ENCODE peak calls at places on chromosomes 11 and 22, in seven cellular contexts. One of them, this sample, is unnamed.

GRCh38 chr11:90556026-90556425 is 333.2 kb upstream of the CHORDC1 start:
- DNase-seq in M059J: no peak
- DNase-seq in HTR-8/SVneo: no peak
- DNase-seq in NCI-H510A treated with DMSO at 0.1 percent for 48 hours: no peak
- DNase-seq in HS-5: no peak
- DNase-seq in D341Med: no peak
- DNase-seq in stimulated activated CD8-positive, alpha-beta memory T cell treated with anti-CD3 and anti-CD28 coated beads, Interleukin-15, amount 100 ng/mL, for 4 hours: no peak
- DNase-seq in this sample: no peak

GRCh38 chr11:112795142-112795815 is 165.9 kb upstream of the NCAM1 start:
- DNase-seq in M059J: peak
- DNase-seq in HTR-8/SVneo: no peak
- DNase-seq in NCI-H510A treated with DMSO at 0.1 percent for 48 hours: peak
- DNase-seq in HS-5: no peak
- DNase-seq in D341Med: peak
- DNase-seq in stimulated activated CD8-positive, alpha-beta memory T cell treated with anti-CD3 and anti-CD28 coated beads, Interleukin-15, amount 100 ng/mL, for 4 hours: no peak
- DNase-seq in this sample: peak

GRCh38 chr11:122322369-122322768 is 206.4 kb upstream of the BLID start:
- DNase-seq in M059J: no peak
- DNase-seq in HTR-8/SVneo: no peak
- DNase-seq in NCI-H510A treated with DMSO at 0.1 percent for 48 hours: no peak
- DNase-seq in HS-5: no peak
- DNase-seq in D341Med: no peak
- DNase-seq in stimulated activated CD8-positive, alpha-beta memory T cell treated with anti-CD3 and anti-CD28 coated beads, Interleukin-15, amount 100 ng/mL, for 4 hours: no peak
- DNase-seq in this sample: no peak

GRCh38 chr11:5603326-5603725 is 6.9 kb downstream of the TRIM6 start:
- DNase-seq in M059J: peak
- DNase-seq in HTR-8/SVneo: no peak
- DNase-seq in NCI-H510A treated with DMSO at 0.1 percent for 48 hours: no peak
- DNase-seq in HS-5: no peak
- DNase-seq in D341Med: no peak
- DNase-seq in stimulated activated CD8-positive, alpha-beta memory T cell treated with anti-CD3 and anti-CD28 coated beads, Interleukin-15, amount 100 ng/mL, for 4 hours: no peak
- DNase-seq in this sample: no peak

GRCh38 chr11:119728651-119729580 is at the start of gene NECTIN1:
- DNase-seq in M059J: peak
- DNase-seq in HTR-8/SVneo: peak
- DNase-seq in NCI-H510A treated with DMSO at 0.1 percent for 48 hours: peak
- DNase-seq in HS-5: peak
- DNase-seq in D341Med: peak
- DNase-seq in stimulated activated CD8-positive, alpha-beta memory T cell treated with anti-CD3 and anti-CD28 coated beads, Interleukin-15, amount 100 ng/mL, for 4 hours: peak
- DNase-seq in this sample: peak

GRCh38 chr11:13857828-13858227 is 104.7 kb upstream of the SPON1 start:
- DNase-seq in M059J: no peak
- DNase-seq in HTR-8/SVneo: no peak
- DNase-seq in NCI-H510A treated with DMSO at 0.1 percent for 48 hours: no peak
- DNase-seq in HS-5: no peak
- DNase-seq in D341Med: no peak
- DNase-seq in stimulated activated CD8-positive, alpha-beta memory T cell treated with anti-CD3 and anti-CD28 coated beads, Interleukin-15, amount 100 ng/mL, for 4 hours: no peak
- DNase-seq in this sample: no peak

GRCh38 chr11:111949519-111950426 is 12.6 kb downstream of the DIXDC1 start:
- DNase-seq in M059J: no peak
- DNase-seq in HTR-8/SVneo: no peak
- DNase-seq in NCI-H510A treated with DMSO at 0.1 percent for 48 hours: no peak
- DNase-seq in HS-5: no peak
- DNase-seq in D341Med: no peak
- DNase-seq in stimulated activated CD8-positive, alpha-beta memory T cell treated with anti-CD3 and anti-CD28 coated beads, Interleukin-15, amount 100 ng/mL, for 4 hours: no peak
- DNase-seq in this sample: no peak

GRCh38 chr11:19076744-19077589 is 16.4 kb upstream of the MRGPRX2 start:
- DNase-seq in M059J: peak
- DNase-seq in HTR-8/SVneo: peak
- DNase-seq in NCI-H510A treated with DMSO at 0.1 percent for 48 hours: peak
- DNase-seq in HS-5: no peak
- DNase-seq in D341Med: peak
- DNase-seq in stimulated activated CD8-positive, alpha-beta memory T cell treated with anti-CD3 and anti-CD28 coated beads, Interleukin-15, amount 100 ng/mL, for 4 hours: no peak
- DNase-seq in this sample: peak

GRCh38 chr22:33126881-33127280 is 68.7 kb upstream of the SYN3 start:
- DNase-seq in M059J: peak
- DNase-seq in HTR-8/SVneo: no peak
- DNase-seq in NCI-H510A treated with DMSO at 0.1 percent for 48 hours: peak
- DNase-seq in HS-5: no peak
- DNase-seq in D341Med: peak
- DNase-seq in stimulated activated CD8-positive, alpha-beta memory T cell treated with anti-CD3 and anti-CD28 coated beads, Interleukin-15, amount 100 ng/mL, for 4 hours: no peak
- DNase-seq in this sample: peak

GRCh38 chr11:30535818-30536217 is 50.3 kb downstream of the MPPED2 start:
- DNase-seq in M059J: no peak
- DNase-seq in HTR-8/SVneo: no peak
- DNase-seq in NCI-H510A treated with DMSO at 0.1 percent for 48 hours: no peak
- DNase-seq in HS-5: no peak
- DNase-seq in D341Med: no peak
- DNase-seq in stimulated activated CD8-positive, alpha-beta memory T cell treated with anti-CD3 and anti-CD28 coated beads, Interleukin-15, amount 100 ng/mL, for 4 hours: no peak
- DNase-seq in this sample: peak

GRCh38 chr11:12496181-12497025 is 119.0 kb downstream of the PARVA start:
- DNase-seq in M059J: peak
- DNase-seq in HTR-8/SVneo: no peak
- DNase-seq in NCI-H510A treated with DMSO at 0.1 percent for 48 hours: no peak
- DNase-seq in HS-5: no peak
- DNase-seq in D341Med: no peak
- DNase-seq in stimulated activated CD8-positive, alpha-beta memory T cell treated with anti-CD3 and anti-CD28 coated beads, Interleukin-15, amount 100 ng/mL, for 4 hours: no peak
- DNase-seq in this sample: no peak

GRCh38 chr22:29570456-29570855 is 10.5 kb downstream of the NIPSNAP1 start:
- DNase-seq in M059J: no peak
- DNase-seq in HTR-8/SVneo: no peak
- DNase-seq in NCI-H510A treated with DMSO at 0.1 percent for 48 hours: no peak
- DNase-seq in HS-5: no peak
- DNase-seq in D341Med: no peak
- DNase-seq in stimulated activated CD8-positive, alpha-beta memory T cell treated with anti-CD3 and anti-CD28 coated beads, Interleukin-15, amount 100 ng/mL, for 4 hours: no peak
- DNase-seq in this sample: no peak

GRCh38 chr11:111586305-111586915 is 15.8 kb upstream of the SIK2 start:
- DNase-seq in M059J: peak
- DNase-seq in HTR-8/SVneo: no peak
- DNase-seq in NCI-H510A treated with DMSO at 0.1 percent for 48 hours: peak
- DNase-seq in HS-5: no peak
- DNase-seq in D341Med: peak
- DNase-seq in stimulated activated CD8-positive, alpha-beta memory T cell treated with anti-CD3 and anti-CD28 coated beads, Interleukin-15, amount 100 ng/mL, for 4 hours: no peak
- DNase-seq in this sample: peak

GRCh38 chr11:114259124-114259526 is 37.1 kb upstream of the NNMT start:
- DNase-seq in M059J: no peak
- DNase-seq in HTR-8/SVneo: no peak
- DNase-seq in NCI-H510A treated with DMSO at 0.1 percent for 48 hours: no peak
- DNase-seq in HS-5: no peak
- DNase-seq in D341Med: no peak
- DNase-seq in stimulated activated CD8-positive, alpha-beta memory T cell treated with anti-CD3 and anti-CD28 coated beads, Interleukin-15, amount 100 ng/mL, for 4 hours: no peak
- DNase-seq in this sample: no peak

GRCh38 chr11:1192741-1193325 is 30.0 kb upstream of the MUC5B start:
- DNase-seq in M059J: no peak
- DNase-seq in HTR-8/SVneo: no peak
- DNase-seq in NCI-H510A treated with DMSO at 0.1 percent for 48 hours: no peak
- DNase-seq in HS-5: no peak
- DNase-seq in D341Med: peak
- DNase-seq in stimulated activated CD8-positive, alpha-beta memory T cell treated with anti-CD3 and anti-CD28 coated beads, Interleukin-15, amount 100 ng/mL, for 4 hours: no peak
- DNase-seq in this sample: peak

GRCh38 chr22:19579880-19580279 is 55.7 kb upstream of the CLDN5 start:
- DNase-seq in M059J: no peak
- DNase-seq in HTR-8/SVneo: no peak
- DNase-seq in NCI-H510A treated with DMSO at 0.1 percent for 48 hours: no peak
- DNase-seq in HS-5: no peak
- DNase-seq in D341Med: no peak
- DNase-seq in stimulated activated CD8-positive, alpha-beta memory T cell treated with anti-CD3 and anti-CD28 coated beads, Interleukin-15, amount 100 ng/mL, for 4 hours: no peak
- DNase-seq in this sample: no peak

GRCh38 chr22:49962012-49962750 is 1.6 kb downstream of the PIM3 start:
- DNase-seq in M059J: peak
- DNase-seq in HTR-8/SVneo: peak
- DNase-seq in NCI-H510A treated with DMSO at 0.1 percent for 48 hours: peak
- DNase-seq in HS-5: peak
- DNase-seq in D341Med: peak
- DNase-seq in stimulated activated CD8-positive, alpha-beta memory T cell treated with anti-CD3 and anti-CD28 coated beads, Interleukin-15, amount 100 ng/mL, for 4 hours: peak
- DNase-seq in this sample: peak

GRCh38 chr11:130814440-130815073 is 101.7 kb downstream of the SNX19 start:
- DNase-seq in M059J: no peak
- DNase-seq in HTR-8/SVneo: no peak
- DNase-seq in NCI-H510A treated with DMSO at 0.1 percent for 48 hours: no peak
- DNase-seq in HS-5: no peak
- DNase-seq in D341Med: no peak
- DNase-seq in stimulated activated CD8-positive, alpha-beta memory T cell treated with anti-CD3 and anti-CD28 coated beads, Interleukin-15, amount 100 ng/mL, for 4 hours: no peak
- DNase-seq in this sample: peak

GRCh38 chr11:94997437-94997836 is 23.9 kb downstream of the KDM4D start:
- DNase-seq in M059J: no peak
- DNase-seq in HTR-8/SVneo: no peak
- DNase-seq in NCI-H510A treated with DMSO at 0.1 percent for 48 hours: no peak
- DNase-seq in HS-5: no peak
- DNase-seq in D341Med: no peak
- DNase-seq in stimulated activated CD8-positive, alpha-beta memory T cell treated with anti-CD3 and anti-CD28 coated beads, Interleukin-15, amount 100 ng/mL, for 4 hours: no peak
- DNase-seq in this sample: no peak

GRCh38 chr11:93497575-93497974 is 45.6 kb downstream of the SMCO4 start:
- DNase-seq in M059J: no peak
- DNase-seq in HTR-8/SVneo: no peak
- DNase-seq in NCI-H510A treated with DMSO at 0.1 percent for 48 hours: no peak
- DNase-seq in HS-5: no peak
- DNase-seq in D341Med: no peak
- DNase-seq in stimulated activated CD8-positive, alpha-beta memory T cell treated with anti-CD3 and anti-CD28 coated beads, Interleukin-15, amount 100 ng/mL, for 4 hours: no peak
- DNase-seq in this sample: no peak

GRCh38 chr11:103736986-103737622 is 299.3 kb upstream of the DDI1 start:
- DNase-seq in M059J: no peak
- DNase-seq in HTR-8/SVneo: no peak
- DNase-seq in NCI-H510A treated with DMSO at 0.1 percent for 48 hours: no peak
- DNase-seq in HS-5: no peak
- DNase-seq in D341Med: no peak
- DNase-seq in stimulated activated CD8-positive, alpha-beta memory T cell treated with anti-CD3 and anti-CD28 coated beads, Interleukin-15, amount 100 ng/mL, for 4 hours: no peak
- DNase-seq in this sample: no peak

GRCh38 chr11:11871991-11872401 is 30.2 kb downstream of the USP47 start:
- DNase-seq in M059J: peak
- DNase-seq in HTR-8/SVneo: no peak
- DNase-seq in NCI-H510A treated with DMSO at 0.1 percent for 48 hours: no peak
- DNase-seq in HS-5: no peak
- DNase-seq in D341Med: no peak
- DNase-seq in stimulated activated CD8-positive, alpha-beta memory T cell treated with anti-CD3 and anti-CD28 coated beads, Interleukin-15, amount 100 ng/mL, for 4 hours: no peak
- DNase-seq in this sample: no peak

GRCh38 chr11:72808415-72808814 is 5.8 kb upstream of the ATG16L2 start:
- DNase-seq in M059J: no peak
- DNase-seq in HTR-8/SVneo: no peak
- DNase-seq in NCI-H510A treated with DMSO at 0.1 percent for 48 hours: no peak
- DNase-seq in HS-5: no peak
- DNase-seq in D341Med: no peak
- DNase-seq in stimulated activated CD8-positive, alpha-beta memory T cell treated with anti-CD3 and anti-CD28 coated beads, Interleukin-15, amount 100 ng/mL, for 4 hours: no peak
- DNase-seq in this sample: no peak

GRCh38 chr11:12449961-12450715 is 72.8 kb downstream of the PARVA start:
- DNase-seq in M059J: peak
- DNase-seq in HTR-8/SVneo: no peak
- DNase-seq in NCI-H510A treated with DMSO at 0.1 percent for 48 hours: no peak
- DNase-seq in HS-5: no peak
- DNase-seq in D341Med: no peak
- DNase-seq in stimulated activated CD8-positive, alpha-beta memory T cell treated with anti-CD3 and anti-CD28 coated beads, Interleukin-15, amount 100 ng/mL, for 4 hours: no peak
- DNase-seq in this sample: no peak

GRCh38 chr22:47142427-47143046 is 380.1 kb downstream of the TBC1D22A start:
- DNase-seq in M059J: no peak
- DNase-seq in HTR-8/SVneo: no peak
- DNase-seq in NCI-H510A treated with DMSO at 0.1 percent for 48 hours: no peak
- DNase-seq in HS-5: no peak
- DNase-seq in D341Med: no peak
- DNase-seq in stimulated activated CD8-positive, alpha-beta memory T cell treated with anti-CD3 and anti-CD28 coated beads, Interleukin-15, amount 100 ng/mL, for 4 hours: no peak
- DNase-seq in this sample: no peak

GRCh38 chr11:69040581-69041260 is 8.0 kb upstream of the TPCN2 start:
- DNase-seq in M059J: peak
- DNase-seq in HTR-8/SVneo: no peak
- DNase-seq in NCI-H510A treated with DMSO at 0.1 percent for 48 hours: no peak
- DNase-seq in HS-5: peak
- DNase-seq in D341Med: no peak
- DNase-seq in stimulated activated CD8-positive, alpha-beta memory T cell treated with anti-CD3 and anti-CD28 coated beads, Interleukin-15, amount 100 ng/mL, for 4 hours: no peak
- DNase-seq in this sample: no peak

GRCh38 chr11:68970921-68971636 is 9.7 kb downstream of the MRGPRD start:
- DNase-seq in M059J: no peak
- DNase-seq in HTR-8/SVneo: no peak
- DNase-seq in NCI-H510A treated with DMSO at 0.1 percent for 48 hours: no peak
- DNase-seq in HS-5: no peak
- DNase-seq in D341Med: no peak
- DNase-seq in stimulated activated CD8-positive, alpha-beta memory T cell treated with anti-CD3 and anti-CD28 coated beads, Interleukin-15, amount 100 ng/mL, for 4 hours: no peak
- DNase-seq in this sample: no peak

GRCh38 chr11:62148271-62148980 is 24.6 kb downstream of the INCENP start:
- DNase-seq in M059J: no peak
- DNase-seq in HTR-8/SVneo: no peak
- DNase-seq in NCI-H510A treated with DMSO at 0.1 percent for 48 hours: no peak
- DNase-seq in HS-5: no peak
- DNase-seq in D341Med: peak
- DNase-seq in stimulated activated CD8-positive, alpha-beta memory T cell treated with anti-CD3 and anti-CD28 coated beads, Interleukin-15, amount 100 ng/mL, for 4 hours: no peak
- DNase-seq in this sample: no peak

GRCh38 chr11:43927070-43927469 is 15.4 kb upstream of the C11orf96 start:
- DNase-seq in M059J: no peak
- DNase-seq in HTR-8/SVneo: no peak
- DNase-seq in NCI-H510A treated with DMSO at 0.1 percent for 48 hours: no peak
- DNase-seq in HS-5: no peak
- DNase-seq in D341Med: no peak
- DNase-seq in stimulated activated CD8-positive, alpha-beta memory T cell treated with anti-CD3 and anti-CD28 coated beads, Interleukin-15, amount 100 ng/mL, for 4 hours: no peak
- DNase-seq in this sample: no peak

This sample was measured in SK-N-SH.